ENCODE peak calls at places on chromosomes 7 and 10, in eight cellular contexts. One of them, this sample, is unnamed.

GRCh38 chr7:36118344-36118743 is 34.7 kb upstream of the EEPD1 start:
- DNase-seq in cardiac muscle cell: no peak
- DNase-seq in left colon: no peak
- DNase-seq in mucosa of descending colon: no peak
- DNase-seq in left cardiac atrium: no peak
- DNase-seq in RCC 7860: no peak
- DNase-seq in adrenal gland: no peak
- DNase-seq in GM04503: no peak
- DNase-seq in this sample: no peak

GRCh38 chr10:118101501-118101900 is 54.8 kb upstream of the RAB11FIP2 start:
- DNase-seq in cardiac muscle cell: peak; percentile 38
- DNase-seq in left colon: no peak
- DNase-seq in mucosa of descending colon: no peak
- DNase-seq in left cardiac atrium: no peak
- DNase-seq in RCC 7860: no peak
- DNase-seq in adrenal gland: no peak
- DNase-seq in GM04503: peak; percentile 90
- DNase-seq in this sample: peak; percentile 20

GRCh38 chr7:33893377-33893776 is 12.0 kb upstream of the BMPER start:
- DNase-seq in cardiac muscle cell: no peak
- DNase-seq in left colon: no peak
- DNase-seq in mucosa of descending colon: no peak
- DNase-seq in left cardiac atrium: no peak
- DNase-seq in RCC 7860: no peak
- DNase-seq in adrenal gland: no peak
- DNase-seq in GM04503: no peak
- DNase-seq in this sample: no peak

GRCh38 chr10:127157506-127158205 is 38.7 kb downstream of the INSYN2A start:
- DNase-seq in cardiac muscle cell: peak; percentile 12
- DNase-seq in left colon: no peak
- DNase-seq in mucosa of descending colon: no peak
- DNase-seq in left cardiac atrium: no peak
- DNase-seq in RCC 7860: no peak
- DNase-seq in adrenal gland: no peak
- DNase-seq in GM04503: no peak
- DNase-seq in this sample: no peak

GRCh38 chr10:43218206-43218950 is 48.5 kb downstream of the RASGEF1A start:
- DNase-seq in cardiac muscle cell: peak; percentile 14
- DNase-seq in left colon: no peak
- DNase-seq in mucosa of descending colon: peak; percentile 31
- DNase-seq in left cardiac atrium: no peak
- DNase-seq in RCC 7860: no peak
- DNase-seq in adrenal gland: no peak
- DNase-seq in GM04503: peak; percentile 53
- DNase-seq in this sample: peak; percentile 4

GRCh38 chr10:69246036-69246435 is 25.9 kb downstream of the HKDC1 start:
- DNase-seq in cardiac muscle cell: no peak
- DNase-seq in left colon: no peak
- DNase-seq in mucosa of descending colon: no peak
- DNase-seq in left cardiac atrium: no peak
- DNase-seq in RCC 7860: no peak
- DNase-seq in adrenal gland: no peak
- DNase-seq in GM04503: no peak
- DNase-seq in this sample: no peak

GRCh38 chr7:101678713-101679112 is 49.6 kb upstream of the MYL10 start:
- DNase-seq in cardiac muscle cell: peak; percentile 37
- DNase-seq in left colon: no peak
- DNase-seq in mucosa of descending colon: no peak
- DNase-seq in left cardiac atrium: peak; percentile 31
- DNase-seq in RCC 7860: peak; percentile 81
- DNase-seq in adrenal gland: peak; percentile 62
- DNase-seq in GM04503: peak; percentile 63
- DNase-seq in this sample: no peak

GRCh38 chr7:41709621-41710020 is 6.7 kb upstream of the INHBA start:
- DNase-seq in cardiac muscle cell: peak; percentile 81
- DNase-seq in left colon: no peak
- DNase-seq in mucosa of descending colon: no peak
- DNase-seq in left cardiac atrium: no peak
- DNase-seq in RCC 7860: peak; percentile 74
- DNase-seq in adrenal gland: no peak
- DNase-seq in GM04503: peak; percentile 64
- DNase-seq in this sample: no peak

GRCh38 chr10:29820890-29821398 is 186.2 kb upstream of the SVIL start:
- DNase-seq in cardiac muscle cell: no peak
- DNase-seq in left colon: peak; percentile 72
- DNase-seq in mucosa of descending colon: no peak
- DNase-seq in left cardiac atrium: no peak
- DNase-seq in RCC 7860: no peak
- DNase-seq in adrenal gland: no peak
- DNase-seq in GM04503: no peak
- DNase-seq in this sample: no peak

GRCh38 chr10:3538850-3539531 is 246.0 kb downstream of the KLF6 start:
- DNase-seq in cardiac muscle cell: peak; percentile 96
- DNase-seq in left colon: no peak
- DNase-seq in mucosa of descending colon: no peak
- DNase-seq in left cardiac atrium: peak; percentile 78
- DNase-seq in RCC 7860: peak; percentile 88
- DNase-seq in adrenal gland: no peak
- DNase-seq in GM04503: peak; percentile 96
- DNase-seq in this sample: peak; percentile 84

GRCh38 chr7:25259487-25260243 is 31.4 kb upstream of the NPVF start:
- DNase-seq in cardiac muscle cell: peak; percentile 88
- DNase-seq in left colon: peak; percentile 64
- DNase-seq in mucosa of descending colon: no peak
- DNase-seq in left cardiac atrium: peak; percentile 55
- DNase-seq in RCC 7860: peak; percentile 69
- DNase-seq in adrenal gland: peak; percentile 84
- DNase-seq in GM04503: peak; percentile 14
- DNase-seq in this sample: peak; percentile 61

GRCh38 chr10:29535012-29535777 is 99.6 kb downstream of the SVIL start:
- DNase-seq in cardiac muscle cell: peak; percentile 83
- DNase-seq in left colon: peak; percentile 80
- DNase-seq in mucosa of descending colon: peak; percentile 78
- DNase-seq in left cardiac atrium: peak; percentile 70
- DNase-seq in RCC 7860: peak; percentile 99
- DNase-seq in adrenal gland: peak; percentile 55
- DNase-seq in GM04503: peak; percentile 81
- DNase-seq in this sample: peak; percentile 70

GRCh38 chr10:43265799-43266721 is 805 bp downstream of the RASGEF1A start:
- DNase-seq in cardiac muscle cell: no peak
- DNase-seq in left colon: peak; percentile 26
- DNase-seq in mucosa of descending colon: peak; percentile 51
- DNase-seq in left cardiac atrium: no peak
- DNase-seq in RCC 7860: no peak
- DNase-seq in adrenal gland: peak; percentile 30
- DNase-seq in GM04503: no peak
- DNase-seq in this sample: no peak

GRCh38 chr10:23530079-23530478 is 91.2 kb downstream of the OTUD1 start:
- DNase-seq in cardiac muscle cell: peak; percentile 37
- DNase-seq in left colon: no peak
- DNase-seq in mucosa of descending colon: no peak
- DNase-seq in left cardiac atrium: no peak
- DNase-seq in RCC 7860: peak; percentile 23
- DNase-seq in adrenal gland: no peak
- DNase-seq in GM04503: no peak
- DNase-seq in this sample: no peak

GRCh38 chr7:55427800-55428199 is 62.7 kb downstream of the LANCL2 start:
- DNase-seq in cardiac muscle cell: no peak
- DNase-seq in left colon: no peak
- DNase-seq in mucosa of descending colon: no peak
- DNase-seq in left cardiac atrium: no peak
- DNase-seq in RCC 7860: no peak
- DNase-seq in adrenal gland: no peak
- DNase-seq in GM04503: no peak
- DNase-seq in this sample: no peak

GRCh38 chr10:63722537-63722936 is 201.3 kb downstream of the REEP3 start:
- DNase-seq in cardiac muscle cell: peak; percentile 72
- DNase-seq in left colon: no peak
- DNase-seq in mucosa of descending colon: no peak
- DNase-seq in left cardiac atrium: peak; percentile 51
- DNase-seq in RCC 7860: no peak
- DNase-seq in adrenal gland: no peak
- DNase-seq in GM04503: peak; percentile 49
- DNase-seq in this sample: no peak

GRCh38 chr10:111493024-111493625 is 416.3 kb downstream of the ADRA2A start:
- DNase-seq in cardiac muscle cell: no peak
- DNase-seq in left colon: no peak
- DNase-seq in mucosa of descending colon: no peak
- DNase-seq in left cardiac atrium: no peak
- DNase-seq in RCC 7860: no peak
- DNase-seq in adrenal gland: no peak
- DNase-seq in GM04503: no peak
- DNase-seq in this sample: no peak

GRCh38 chr10:34190594-34190993 is 624.5 kb downstream of the PARD3 start:
- DNase-seq in cardiac muscle cell: no peak
- DNase-seq in left colon: no peak
- DNase-seq in mucosa of descending colon: no peak
- DNase-seq in left cardiac atrium: no peak
- DNase-seq in RCC 7860: no peak
- DNase-seq in adrenal gland: no peak
- DNase-seq in GM04503: no peak
- DNase-seq in this sample: no peak

GRCh38 chr10:28942012-28942411 is 264.7 kb downstream of the BAMBI start:
- DNase-seq in cardiac muscle cell: no peak
- DNase-seq in left colon: no peak
- DNase-seq in mucosa of descending colon: no peak
- DNase-seq in left cardiac atrium: no peak
- DNase-seq in RCC 7860: no peak
- DNase-seq in adrenal gland: no peak
- DNase-seq in GM04503: no peak
- DNase-seq in this sample: no peak

GRCh38 chr7:158497627-158498026 is 90.0 kb downstream of the PTPRN2 start:
- DNase-seq in cardiac muscle cell: no peak
- DNase-seq in left colon: no peak
- DNase-seq in mucosa of descending colon: no peak
- DNase-seq in left cardiac atrium: no peak
- DNase-seq in RCC 7860: no peak
- DNase-seq in adrenal gland: no peak
- DNase-seq in GM04503: no peak
- DNase-seq in this sample: no peak

GRCh38 chr7:40866601-40867000 is 731.8 kb downstream of the SUGCT start:
- DNase-seq in cardiac muscle cell: peak; percentile 50
- DNase-seq in left colon: no peak
- DNase-seq in mucosa of descending colon: no peak
- DNase-seq in left cardiac atrium: no peak
- DNase-seq in RCC 7860: no peak
- DNase-seq in adrenal gland: no peak
- DNase-seq in GM04503: no peak
- DNase-seq in this sample: no peak

GRCh38 chr7:117562732-117563131 is 82.9 kb downstream of the CFTR start:
- DNase-seq in cardiac muscle cell: peak; percentile 6
- DNase-seq in left colon: no peak
- DNase-seq in mucosa of descending colon: no peak
- DNase-seq in left cardiac atrium: no peak
- DNase-seq in RCC 7860: no peak
- DNase-seq in adrenal gland: no peak
- DNase-seq in GM04503: no peak
- DNase-seq in this sample: no peak

GRCh38 chr7:1937252-1937605 is 267.2 kb downstream of the ELFN1 start:
- DNase-seq in cardiac muscle cell: no peak
- DNase-seq in left colon: no peak
- DNase-seq in mucosa of descending colon: peak; percentile 40
- DNase-seq in left cardiac atrium: peak; percentile 9
- DNase-seq in RCC 7860: no peak
- DNase-seq in adrenal gland: no peak
- DNase-seq in GM04503: no peak
- DNase-seq in this sample: no peak

GRCh38 chr7:111292026-111292430 is 201.1 kb downstream of the LRRN3 start:
- DNase-seq in cardiac muscle cell: peak; percentile 31
- DNase-seq in left colon: no peak
- DNase-seq in mucosa of descending colon: no peak
- DNase-seq in left cardiac atrium: no peak
- DNase-seq in RCC 7860: no peak
- DNase-seq in adrenal gland: no peak
- DNase-seq in GM04503: peak; percentile 29
- DNase-seq in this sample: no peak

GRCh38 chr7:106038916-106039315 is 73.2 kb downstream of the SYPL1 start:
- DNase-seq in cardiac muscle cell: no peak
- DNase-seq in left colon: no peak
- DNase-seq in mucosa of descending colon: no peak
- DNase-seq in left cardiac atrium: no peak
- DNase-seq in RCC 7860: no peak
- DNase-seq in adrenal gland: no peak
- DNase-seq in GM04503: no peak
- DNase-seq in this sample: no peak

GRCh38 chr7:16344927-16345326 is 76.4 kb downstream of the CRPPA start:
- DNase-seq in cardiac muscle cell: no peak
- DNase-seq in left colon: no peak
- DNase-seq in mucosa of descending colon: no peak
- DNase-seq in left cardiac atrium: no peak
- DNase-seq in RCC 7860: no peak
- DNase-seq in adrenal gland: no peak
- DNase-seq in GM04503: no peak
- DNase-seq in this sample: no peak

GRCh38 chr10:26478061-26478460 is 39.9 kb downstream of the APBB1IP start:
- DNase-seq in cardiac muscle cell: no peak
- DNase-seq in left colon: no peak
- DNase-seq in mucosa of descending colon: no peak
- DNase-seq in left cardiac atrium: no peak
- DNase-seq in RCC 7860: no peak
- DNase-seq in adrenal gland: no peak
- DNase-seq in GM04503: no peak
- DNase-seq in this sample: no peak

GRCh38 chr7:78720066-78720465 is 733.4 kb downstream of the MAGI2 start:
- DNase-seq in cardiac muscle cell: no peak
- DNase-seq in left colon: no peak
- DNase-seq in mucosa of descending colon: no peak
- DNase-seq in left cardiac atrium: no peak
- DNase-seq in RCC 7860: no peak
- DNase-seq in adrenal gland: no peak
- DNase-seq in GM04503: no peak
- DNase-seq in this sample: no peak

GRCh38 chr10:26981232-26981631 is 119.1 kb downstream of the ANKRD26 start:
- DNase-seq in cardiac muscle cell: no peak
- DNase-seq in left colon: no peak
- DNase-seq in mucosa of descending colon: no peak
- DNase-seq in left cardiac atrium: no peak
- DNase-seq in RCC 7860: no peak
- DNase-seq in adrenal gland: no peak
- DNase-seq in GM04503: no peak
- DNase-seq in this sample: no peak

GRCh38 chr10:27534341-27534740 is 30.2 kb downstream of the RAB18 start:
- DNase-seq in cardiac muscle cell: no peak
- DNase-seq in left colon: no peak
- DNase-seq in mucosa of descending colon: no peak
- DNase-seq in left cardiac atrium: no peak
- DNase-seq in RCC 7860: no peak
- DNase-seq in adrenal gland: no peak
- DNase-seq in GM04503: no peak
- DNase-seq in this sample: no peak

GRCh38 chr10:32139223-32140073 is 83.2 kb upstream of the KIF5B start:
- DNase-seq in cardiac muscle cell: peak; percentile 95
- DNase-seq in left colon: peak; percentile 92
- DNase-seq in mucosa of descending colon: peak; percentile 87
- DNase-seq in left cardiac atrium: peak; percentile 90
- DNase-seq in RCC 7860: peak; percentile 80
- DNase-seq in adrenal gland: peak; percentile 91
- DNase-seq in GM04503: peak; percentile 88
- DNase-seq in this sample: peak; percentile 84

GRCh38 chr7:105876964-105877601 is 684 bp upstream of the ATXN7L1 start:
- DNase-seq in cardiac muscle cell: peak; percentile 62
- DNase-seq in left colon: peak; percentile 66
- DNase-seq in mucosa of descending colon: peak; percentile 77
- DNase-seq in left cardiac atrium: peak; percentile 44
- DNase-seq in RCC 7860: no peak
- DNase-seq in adrenal gland: peak; percentile 61
- DNase-seq in GM04503: no peak
- DNase-seq in this sample: no peak

GRCh38 chr10:21943633-21944265 is 59.8 kb downstream of the DNAJC1 start:
- DNase-seq in cardiac muscle cell: peak; percentile 54
- DNase-seq in left colon: no peak
- DNase-seq in mucosa of descending colon: no peak
- DNase-seq in left cardiac atrium: no peak
- DNase-seq in RCC 7860: no peak
- DNase-seq in adrenal gland: no peak
- DNase-seq in GM04503: peak; percentile 16
- DNase-seq in this sample: no peak

This sample was measured in AG09319.